ENCODE peak calls at places on chromosome X, in four cellular contexts. R is left lung, Z is body of pancreas, P is left ventricle myocardium inferior. N is an unnamed sample.
A peak's percentile ranks its signal among the peaks of the same experiment; 100 is the strongest.

GRCh38 chrX:121356850-121357171 is 309.4 kb downstream of the GLUD2 start:
- DNase-seq in R (no peak), Z (no peak), P (no peak), N (no peak)

GRCh38 chrX:112521658-112522057 is 158.1 kb downstream of the LHFPL1 start:
- DNase-seq in R (no peak), Z (no peak), P (no peak), N (no peak)

GRCh38 chrX:24988314-24988713 is 27.5 kb downstream of the ARX start:
- DNase-seq in P (no peak), Z (no peak), R (no peak), N (no peak)

GRCh38 chrX:57817302-57817701 is 93.0 kb downstream of the ZXDA start:
- DNase-seq in R (no peak), P (no peak), Z (no peak), N (no peak)

GRCh38 chrX:40543661-40544328 is 37.0 kb upstream of the ATP6AP2 start:
- DNase-seq in P (no peak), R (no peak), Z (peak; percentile 17), N (peak; percentile 25)

GRCh38 chrX:23333842-23334535 is 660 bp upstream of the PTCHD1 start:
- DNase-seq in Z (no peak), R (no peak), P (no peak), N (peak; percentile 35)

GRCh38 chrX:73851014-73852009 is 288.3 kb downstream of the CHIC1 start:
- DNase-seq in P (no peak), Z (no peak), R (peak; percentile 90), N (no peak)

GRCh38 chrX:141642979-141643378 is 53.5 kb downstream of the SPANXA2 start:
- DNase-seq in Z (no peak), R (no peak), P (no peak), N (no peak)

GRCh38 chrX:154366666-154367055 is 7.8 kb downstream of the FLNA start:
- DNase-seq in Z (no peak), P (peak; percentile 56), R (no peak), N (no peak)
- H3K36me3 ChIP-seq in Z (no peaks in the 10 kb centered on the region), P (peaks cover 62% of the 10 kb centered on the region), R (peaks cover 65% of the 10 kb centered on the region), N (peaks cover 86% of the 10 kb centered on the region)

GRCh38 chrX:3244203-3244743 is 102.2 kb downstream of the MXRA5 start:
- DNase-seq in P (no peak), R (no peak), Z (no peak), N (no peak)
- H3K4me3 ChIP-seq in P (no peak overlapping the region), R (no peak overlapping the region), Z (no peak overlapping the region), N (no peak overlapping the region)

DNA sequence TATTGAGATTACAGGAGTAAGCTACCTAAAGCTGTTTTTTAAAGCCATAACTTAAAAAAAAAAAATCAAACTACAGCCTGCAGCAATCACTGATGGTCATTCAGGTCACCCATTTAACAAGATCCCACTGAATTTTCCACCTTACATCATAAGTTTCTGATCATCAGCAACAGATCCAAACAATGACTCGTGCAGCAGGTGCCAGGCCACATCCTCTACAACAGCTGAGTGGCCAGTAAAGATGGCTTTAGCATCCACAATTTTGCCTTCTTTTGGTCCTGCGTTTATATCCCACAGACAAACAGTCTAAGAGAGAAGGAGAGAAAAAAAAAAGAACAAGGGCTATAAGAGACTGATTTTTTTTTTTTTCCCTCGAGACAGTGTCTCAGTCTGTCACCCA is 16.6 kb downstream of the RBBP7 start:
- DNase-seq in R (no peak), Z (no peak), P (no peak), N (no peak)
- H3K36me3 ChIP-seq in R (peaks cover 37% of the 10 kb centered on the region), Z (no peaks in the 10 kb centered on the region), P (peaks cover 55% of the 10 kb centered on the region), N (peaks cover 89% of the 10 kb centered on the region)

GRCh38 chrX:105017641-105018040 is 202.9 kb downstream of the TEX13A start:
- DNase-seq in Z (no peak), P (no peak), R (no peak), N (no peak)
- H3K4me3 ChIP-seq in Z (no peak overlapping the region), P (no peak overlapping the region), R (no peak overlapping the region), N (no peak overlapping the region)

GRCh38 chrX:1520350-1520749 is 16.6 kb downstream of the P2RY8 start:
- DNase-seq in R (no peak), Z (no peak), P (no peak), N (no peak)
- H3K36me3 ChIP-seq in R (no peaks in the 10 kb centered on the region), Z (no peaks in the 10 kb centered on the region), P (no peaks in the 10 kb centered on the region), N (no peaks in the 10 kb centered on the region)

DNA sequence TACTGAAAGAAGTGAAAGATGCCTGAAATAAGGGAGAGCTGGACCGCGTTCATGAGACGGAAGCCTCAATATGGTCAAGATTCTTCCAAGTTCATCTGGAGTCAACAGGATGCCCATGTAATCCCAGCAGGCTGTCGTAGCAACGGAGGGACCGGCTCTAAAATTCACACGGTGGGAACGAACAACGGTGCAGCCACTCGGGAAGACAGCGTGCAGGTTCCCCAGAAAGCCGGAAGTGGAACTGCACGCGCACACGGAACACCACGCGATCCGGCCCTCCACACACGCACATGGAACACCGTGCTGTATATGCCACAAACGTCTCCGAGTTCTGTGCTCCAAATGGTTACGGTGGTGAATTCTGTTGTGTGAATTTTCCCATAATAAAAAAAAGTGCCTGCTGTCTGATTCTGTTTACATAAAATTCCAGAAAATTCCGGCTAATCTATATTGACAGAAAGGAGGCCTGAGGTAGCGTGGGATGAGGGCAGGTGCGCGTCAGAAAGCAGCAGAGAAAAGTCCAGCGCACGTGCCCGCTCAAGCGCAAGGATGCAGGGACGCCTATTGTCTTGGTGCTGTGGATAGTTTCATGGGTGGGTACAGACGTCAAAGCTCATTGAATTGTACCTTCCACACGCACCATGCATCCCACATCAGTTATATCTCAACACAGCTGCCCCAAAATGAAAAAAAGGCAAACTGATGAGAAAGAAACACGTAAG is 31.2 kb downstream of the PPP2R3B start:
- DNase-seq in R (no peak), Z (no peak), P (peak; percentile 4), N (no peak)
- H3K4me3 ChIP-seq in R (no peak overlapping the region), Z (no peak overlapping the region), P (no peak overlapping the region), N (no peak overlapping the region)

GRCh38 chrX:130125090-130125489 is 14.8 kb upstream of the ELF4 start:
- DNase-seq in R (no peak), P (peak; percentile 42), Z (peak; percentile 66), N (no peak)

GRCh38 chrX:130136497-130136896 is 26.2 kb upstream of the ELF4 start:
- DNase-seq in Z (no peak), R (no peak), P (no peak), N (no peak)

DNA sequence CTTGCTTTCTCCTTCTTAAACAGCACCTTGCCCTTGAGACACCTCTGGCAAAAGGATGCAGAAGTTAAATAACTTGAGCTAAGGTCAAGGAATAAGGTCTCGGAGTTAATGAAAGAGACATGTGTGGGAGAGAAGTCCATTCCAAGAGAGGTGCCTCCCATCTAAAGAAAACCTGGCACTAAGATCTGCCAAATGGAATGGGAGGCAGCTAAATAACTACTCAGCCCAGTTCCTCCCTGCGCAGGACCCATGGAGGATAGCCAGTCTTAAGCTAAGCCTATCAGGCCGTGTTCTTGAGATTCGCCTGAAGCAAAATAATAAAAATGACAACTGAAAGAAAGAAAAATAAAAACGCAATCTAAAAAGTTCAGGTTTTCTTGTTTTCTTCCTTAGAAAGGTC is 20.7 kb upstream of the ELF4 start:
- DNase-seq in R (no peak), Z (no peak), P (no peak), N (no peak)
- H3K36me3 ChIP-seq in R (peaks cover 60% of the 10 kb centered on the region), Z (no peaks in the 10 kb centered on the region), P (peaks cover 63% of the 10 kb centered on the region), N (peaks cover 19% of the 10 kb centered on the region)

DNA sequence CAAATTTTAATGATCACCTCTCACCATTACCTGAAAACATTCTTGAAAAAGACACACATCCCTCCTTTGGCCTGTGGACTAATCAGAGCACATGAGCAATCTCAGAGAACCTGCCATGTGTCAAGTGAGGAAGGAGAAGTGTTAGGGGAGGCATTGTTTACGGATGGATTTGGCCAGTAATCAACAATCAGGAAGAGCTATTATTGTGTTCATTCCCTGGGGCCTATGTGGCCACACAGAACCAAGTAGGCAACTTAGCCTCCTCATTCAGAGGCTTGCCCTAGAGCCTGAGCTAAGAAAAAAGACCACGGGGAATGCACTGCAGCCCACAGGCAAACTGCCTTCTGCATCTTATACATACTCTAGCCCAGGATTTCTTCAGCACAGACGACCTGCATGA is 40.6 kb upstream of the DOCK11 start:
- DNase-seq in Z (no peak), P (no peak), R (no peak), N (no peak)
- H3K4me3 ChIP-seq in Z (no peak overlapping the region), P (no peak overlapping the region), R (no peak overlapping the region), N (no peak overlapping the region)

GRCh38 chrX:48700246-48700645 is 3.7 kb downstream of the SUV39H1 start:
- DNase-seq in R (no peak), Z (no peak), P (no peak), N (no peak)
- H3K36me3 ChIP-seq in R (peaks cover 26% of the 10 kb centered on the region), Z (no peaks in the 10 kb centered on the region), P (peaks cover 11% of the 10 kb centered on the region), N (peaks cover 32% of the 10 kb centered on the region)